ENCODE peak calls at places on chromosomes 11 and 22, in nine cellular contexts. J, C, Q, R, A, G, Y, L and F are unnamed samples.

GRCh38 chr11:92457250-92457649 is 232.6 kb downstream of the FAT3 start:
- DNase-seq in Q (no peak), L (no peak), R (no peak), G (no peak), C (peak), J (no peak), A (no peak), Y (no peak), F (no peak)

GRCh38 chr22:39956932-39957664 is 3.1 kb upstream of the TMA7B start:
- DNase-seq in C (no peak), Q (no peak), G (no peak), Y (no peak), L (no peak), J (no peak), R (no peak), A (no peak), F (no peak)

GRCh38 chr11:119584193-119585037 is 144.6 kb downstream of the NECTIN1 start:
- DNase-seq in Y (peak), C (peak), R (peak), A (peak), Q (peak), L (peak), J (peak), G (peak), F (peak)

GRCh38 chr22:33105501-33105911 is 47.3 kb upstream of the SYN3 start:
- DNase-seq in J (no peak), Y (no peak), R (no peak), Q (peak), C (peak), G (no peak), A (peak), L (no peak), F (peak)

GRCh38 chr11:10222399-10222798 is 71.6 kb downstream of the SBF2 start:
- DNase-seq in G (no peak), A (no peak), J (no peak), R (no peak), Y (no peak), C (no peak), L (no peak), Q (no peak), F (no peak)

GRCh38 chr11:89452780-89453179 is 38.4 kb downstream of the NOX4 start:
- DNase-seq in A (no peak), Q (no peak), C (no peak), L (no peak), R (no peak), G (no peak), Y (no peak), J (no peak), F (no peak)

GRCh38 chr11:94849836-94850235 is 81.7 kb downstream of the AMOTL1 start:
- DNase-seq in Q (peak), R (no peak), G (no peak), C (no peak), Y (no peak), A (no peak), J (no peak), L (no peak), F (peak)

GRCh38 chr11:132054822-132055221 is 684.4 kb downstream of the NTM start:
- DNase-seq in G (peak), J (peak), Y (peak), L (no peak), R (no peak), Q (peak), A (no peak), C (peak), F (peak)

GRCh38 chr11:119501777-119502405 is 78.9 kb upstream of the THY1 start:
- DNase-seq in Q (no peak), G (no peak), L (no peak), R (no peak), A (no peak), Y (no peak), J (no peak), C (no peak), F (no peak)

GRCh38 chr11:859394-860131 is 16.9 kb downstream of the TSPAN4 start:
- DNase-seq in J (no peak), G (no peak), R (no peak), L (peak), Y (peak), Q (peak), C (peak), A (peak), F (peak)

GRCh38 chr22:48581821-48582469 is 1245.7 kb downstream of the BRD1 start:
- DNase-seq in C (no peak), R (no peak), L (no peak), Q (no peak), J (no peak), A (no peak), G (peak), Y (no peak), F (no peak)

GRCh38 chr11:77140231-77140959 is 12.3 kb downstream of the MYO7A start:
- DNase-seq in Y (no peak), G (peak), A (no peak), R (no peak), C (no peak), Q (peak), L (peak), J (peak), F (peak)

GRCh38 chr22:45548991-45549736 is 46.5 kb downstream of the FBLN1 start:
- DNase-seq in L (no peak), C (peak), G (peak), A (no peak), Q (no peak), J (no peak), Y (peak), R (no peak), F (peak)

GRCh38 chr11:95035316-95035715 is 10.3 kb downstream of the KDM4E start:
- DNase-seq in G (no peak), R (no peak), Q (no peak), Y (no peak), C (no peak), A (no peak), J (no peak), L (no peak), F (no peak)

GRCh38 chr11:45663486-45664375 is 1.7 kb downstream of the CHST1 start:
- DNase-seq in G (peak), L (no peak), Y (no peak), Q (peak), A (no peak), J (no peak), C (peak), R (no peak), F (no peak)

GRCh38 chr11:44899959-44900358 is 50.7 kb downstream of the TP53I11 start:
- DNase-seq in C (peak), J (peak), Q (peak), L (peak), G (peak), A (no peak), R (peak), Y (peak), F (peak)

GRCh38 chr11:1570896-1571759 is 943 bp downstream of the DUSP8 start:
- DNase-seq in Q (no peak), A (peak), G (peak), C (no peak), J (no peak), Y (no peak), L (peak), R (no peak), F (no peak)